ENCODE peak calls at places on chromosomes 3 and 15, in six cellular contexts. B is colonic mucosa, C is fibroblast of the conjunctiva, K is heart left ventricle, E is right atrium auricular region, W is fibroblast of lung. Y is an unnamed sample.

GRCh38 chr15:52018244-52018643 is 775 bp upstream of the MAPK6 start:
- DNase-seq in B (no peak), C (no peak), K (no peak), E (no peak), W (peak), Y (no peak)

GRCh38 chr3:127254730-127255129 is 33.1 kb downstream of the PRR20G start:
- DNase-seq in B (no peak), C (no peak), K (no peak), E (peak), W (no peak), Y (no peak)

GRCh38 chr15:90287096-90287495 is 21.6 kb downstream of the NGRN start:
- DNase-seq in B (no peak), C (no peak), K (no peak), E (peak), W (no peak), Y (no peak)

GRCh38 chr3:73442152-73442551 is 182.6 kb downstream of the PDZRN3 start:
- DNase-seq in B (no peak), C (no peak), K (no peak), E (no peak), W (no peak), Y (no peak)

GRCh38 chr3:193714523-193715137 is 121.6 kb downstream of the OPA1 start:
- DNase-seq in B (no peak), C (no peak), K (no peak), E (no peak), W (no peak), Y (no peak)

GRCh38 chr3:12265558-12265957 is 23.3 kb upstream of the PPARG start:
- DNase-seq in B (no peak), C (no peak), K (no peak), E (no peak), W (peak), Y (no peak)

GRCh38 chr15:26665950-26666921 is 106.6 kb downstream of the GABRB3 start:
- DNase-seq in B (no peak), C (no peak), K (no peak), E (no peak), W (no peak), Y (no peak)

GRCh38 chr3:149536429-149536828 is 61.9 kb downstream of the TM4SF4 start:
- DNase-seq in B (peak), C (no peak), K (peak), E (no peak), W (peak), Y (peak)

GRCh38 chr15:51726302-51727073 is 11.0 kb downstream of the LYSMD2 start:
- DNase-seq in B (peak), C (peak), K (peak), E (peak), W (peak), Y (no peak)

GRCh38 chr3:45124379-45124778 is 21.8 kb downstream of the CDCP1 start:
- DNase-seq in B (no peak), C (no peak), K (no peak), E (no peak), W (peak), Y (peak)

GRCh38 chr15:38535451-38536200 is 29.0 kb downstream of the RASGRP1 start:
- DNase-seq in B (no peak), C (no peak), K (peak), E (no peak), W (no peak), Y (no peak)

GRCh38 chr3:39109086-39109485 is 1.6 kb downstream of the TTC21A start:
- DNase-seq in B (peak), C (no peak), K (no peak), E (no peak), W (no peak), Y (no peak)

GRCh38 chr3:126125341-126125740 is 41.4 kb upstream of the SLC41A3 start:
- DNase-seq in B (peak), C (no peak), K (no peak), E (no peak), W (no peak), Y (peak)

GRCh38 chr3:126287536-126288181 is 69.5 kb downstream of the KLF15 start:
- DNase-seq in B (no peak), C (peak), K (peak), E (peak), W (peak), Y (peak)

GRCh38 chr3:157333551-157333991 is 103.1 kb upstream of the PTX3 start:
- DNase-seq in B (no peak), C (peak), K (no peak), E (no peak), W (peak), Y (no peak)